ENCODE peak calls at places on chromosomes 6 and 20, in six cellular contexts. One of them, this sample, is unnamed.

GRCh38 chr6:142758257-142759025 is 186.5 kb downstream of the HIVEP2 start:
- DNase-seq in astrocyte of the cerebellum: no peak
- DNase-seq in A172: no peak
- DNase-seq in CD8-positive, alpha-beta T cell: no peak
- DNase-seq in foreskin fibroblast: no peak
- DNase-seq in DMS153: no peak
- DNase-seq in this sample: no peak

GRCh38 chr6:130223508-130223907 is 757 bp upstream of the SAMD3 start:
- DNase-seq in astrocyte of the cerebellum: no peak
- DNase-seq in CD8-positive, alpha-beta T cell: peak
- DNase-seq in DMS153: no peak
- DNase-seq in foreskin fibroblast: no peak
- DNase-seq in A172: no peak
- DNase-seq in this sample: no peak

GRCh38 chr6:2665169-2666070 is 85.3 kb downstream of the MYLK4 start:
- DNase-seq in foreskin fibroblast: no peak
- DNase-seq in A172: no peak
- DNase-seq in CD8-positive, alpha-beta T cell: no peak
- DNase-seq in astrocyte of the cerebellum: no peak
- DNase-seq in DMS153: no peak
- DNase-seq in this sample: no peak

GRCh38 chr6:4969609-4970285 is 34.1 kb downstream of the RPP40 start:
- DNase-seq in astrocyte of the cerebellum: no peak
- DNase-seq in foreskin fibroblast: no peak
- DNase-seq in DMS153: no peak
- DNase-seq in A172: no peak
- DNase-seq in CD8-positive, alpha-beta T cell: no peak
- DNase-seq in this sample: no peak

GRCh38 chr6:24630861-24631505 is 15.0 kb downstream of the KIAA0319 start:
- DNase-seq in foreskin fibroblast: no peak
- DNase-seq in DMS153: no peak
- DNase-seq in astrocyte of the cerebellum: no peak
- DNase-seq in CD8-positive, alpha-beta T cell: no peak
- DNase-seq in A172: no peak
- DNase-seq in this sample: no peak

GRCh38 chr6:37523412-37523811 is 23.7 kb upstream of the CCDC167 start:
- DNase-seq in A172: no peak
- DNase-seq in DMS153: no peak
- DNase-seq in astrocyte of the cerebellum: no peak
- DNase-seq in foreskin fibroblast: no peak
- DNase-seq in CD8-positive, alpha-beta T cell: no peak
- DNase-seq in this sample: no peak

GRCh38 chr6:34339971-34340370 is 52.5 kb downstream of the NUDT3 start:
- DNase-seq in astrocyte of the cerebellum: no peak
- DNase-seq in A172: no peak
- DNase-seq in foreskin fibroblast: no peak
- DNase-seq in DMS153: no peak
- DNase-seq in CD8-positive, alpha-beta T cell: no peak
- DNase-seq in this sample: no peak

GRCh38 chr6:6191476-6191875 is 129.0 kb downstream of the F13A1 start:
- DNase-seq in foreskin fibroblast: no peak
- DNase-seq in DMS153: no peak
- DNase-seq in A172: no peak
- DNase-seq in CD8-positive, alpha-beta T cell: no peak
- DNase-seq in astrocyte of the cerebellum: no peak
- DNase-seq in this sample: no peak

GRCh38 chr6:159252955-159253508 is 83.8 kb downstream of the FNDC1 start:
- DNase-seq in A172: peak
- DNase-seq in CD8-positive, alpha-beta T cell: no peak
- DNase-seq in foreskin fibroblast: peak
- DNase-seq in DMS153: peak
- DNase-seq in astrocyte of the cerebellum: peak
- DNase-seq in this sample: peak

GRCh38 chr20:951384-952169 is 35.4 kb upstream of the ANGPT4 start:
- DNase-seq in CD8-positive, alpha-beta T cell: no peak
- DNase-seq in A172: no peak
- DNase-seq in foreskin fibroblast: no peak
- DNase-seq in astrocyte of the cerebellum: no peak
- DNase-seq in DMS153: no peak
- DNase-seq in this sample: no peak

GRCh38 chr6:140897804-140898573 is 1234.7 kb upstream of the GJE1 start:
- DNase-seq in CD8-positive, alpha-beta T cell: no peak
- DNase-seq in DMS153: no peak
- DNase-seq in A172: peak
- DNase-seq in astrocyte of the cerebellum: no peak
- DNase-seq in foreskin fibroblast: no peak
- DNase-seq in this sample: no peak

GRCh38 chr6:113246186-113246585 is 611.0 kb upstream of the MARCKS start:
- DNase-seq in DMS153: no peak
- DNase-seq in astrocyte of the cerebellum: no peak
- DNase-seq in CD8-positive, alpha-beta T cell: no peak
- DNase-seq in foreskin fibroblast: no peak
- DNase-seq in A172: no peak
- DNase-seq in this sample: peak

GRCh38 chr6:108942556-108943492 is 94.6 kb downstream of the ARMC2 start:
- DNase-seq in CD8-positive, alpha-beta T cell: peak
- DNase-seq in astrocyte of the cerebellum: no peak
- DNase-seq in A172: no peak
- DNase-seq in DMS153: no peak
- DNase-seq in foreskin fibroblast: no peak
- DNase-seq in this sample: no peak

GRCh38 chr20:37345339-37346231 is at the start of gene SRC:
- DNase-seq in foreskin fibroblast: peak
- DNase-seq in DMS153: no peak
- DNase-seq in CD8-positive, alpha-beta T cell: peak
- DNase-seq in astrocyte of the cerebellum: peak
- DNase-seq in A172: peak
- DNase-seq in this sample: peak

GRCh38 chr6:141451176-141451507 is 681.6 kb upstream of the GJE1 start:
- DNase-seq in CD8-positive, alpha-beta T cell: no peak
- DNase-seq in astrocyte of the cerebellum: no peak
- DNase-seq in DMS153: no peak
- DNase-seq in A172: no peak
- DNase-seq in foreskin fibroblast: no peak
- DNase-seq in this sample: no peak

GRCh38 chr6:137155830-137156229 is 17.6 kb downstream of the IL22RA2 start:
- DNase-seq in foreskin fibroblast: no peak
- DNase-seq in A172: peak
- DNase-seq in astrocyte of the cerebellum: peak
- DNase-seq in DMS153: no peak
- DNase-seq in CD8-positive, alpha-beta T cell: no peak
- DNase-seq in this sample: peak